ENCODE peak calls at places on chromosome 13, in eight cellular contexts. O is endodermal cell, S is heart left ventricle, U is Karpas-422, K is mammary epithelial cell, M is left ventricle myocardium inferior, V is lower lobe of right lung, G is adrenal gland. I is an unnamed sample.

GRCh38 chr13:110758195-110758594 is 44.7 kb downstream of the ING1 start:
- DNase-seq in O (no peak), S (no peak), U (no peak), K (peak; percentile 19), M (no peak), V (no peak), G (no peak), I (peak; percentile 30)

GRCh38 chr13:49791214-49791752 is 1.2 kb downstream of the KPNA3 start:
- DNase-seq in O (peak; percentile 69), S (no peak), U (peak; percentile 77), K (peak; percentile 32), M (no peak), V (no peak), G (no peak), I (peak; percentile 36)

GRCh38 chr13:36848228-36848982 is 29.4 kb downstream of the RFXAP start:
- DNase-seq in O (peak; percentile 60), S (no peak), U (peak; percentile 64), K (no peak), M (no peak), V (no peak), G (no peak), I (no peak)

GRCh38 chr13:110812111-110812868 is 98.8 kb downstream of the ING1 start:
- DNase-seq in O (peak; percentile 66), S (no peak), U (no peak), K (no peak), M (no peak), V (no peak), G (no peak), I (peak; percentile 36)

GRCh38 chr13:71629167-71629566 is 237.8 kb downstream of the DACH1 start:
- DNase-seq in O (no peak), S (no peak), U (no peak), K (no peak), M (no peak), V (no peak), G (no peak), I (no peak)

GRCh38 chr13:110629735-110630134 is 14.4 kb downstream of the NAXD start:
- DNase-seq in O (peak; percentile 26), S (no peak), U (no peak), K (no peak), M (no peak), V (no peak), G (no peak), I (no peak)

GRCh38 chr13:107339209-107339608 is 771.3 kb upstream of the ARGLU1 start:
- DNase-seq in O (no peak), S (no peak), U (no peak), K (no peak), M (no peak), V (no peak), G (no peak), I (peak; percentile 11)

GRCh38 chr13:51000058-51000457 is 90.5 kb downstream of the RNASEH2B start:
- DNase-seq in O (no peak), S (no peak), U (no peak), K (no peak), M (no peak), V (no peak), G (no peak), I (no peak)

GRCh38 chr13:102774596-102775375 is 1.2 kb upstream of the TEX30 start:
- DNase-seq in O (no peak), S (no peak), U (no peak), K (no peak), M (no peak), V (no peak), G (no peak), I (no peak)

GRCh38 chr13:26927511-26927910 is 166.9 kb upstream of the GPR12 start:
- DNase-seq in O (no peak), S (no peak), U (no peak), K (no peak), M (no peak), V (no peak), G (no peak), I (no peak)

GRCh38 chr13:101399365-101399764 is 16.9 kb downstream of the NALCN start:
- DNase-seq in O (no peak), S (no peak), U (no peak), K (peak; percentile 46), M (no peak), V (no peak), G (no peak), I (peak; percentile 23)

GRCh38 chr13:103009061-103009840 is 57.0 kb downstream of the SLC10A2 start:
- DNase-seq in O (no peak), S (no peak), U (no peak), K (no peak), M (no peak), V (no peak), G (no peak), I (peak; percentile 61)

GRCh38 chr13:99969934-99970760 is 1.4 kb downstream of the ZIC5 start:
- DNase-seq in O (peak; percentile 94), S (no peak), U (no peak), K (peak; percentile 27), M (no peak), V (no peak), G (no peak), I (no peak)

GRCh38 chr13:112714366-112714765 is 24.5 kb downstream of the ATP11A start:
- DNase-seq in O (no peak), S (no peak), U (no peak), K (no peak), M (no peak), V (no peak), G (no peak), I (no peak)

GRCh38 chr13:52925775-52926285 is 77.4 kb upstream of the PCDH8 start:
- DNase-seq in O (no peak), S (peak; percentile 78), U (no peak), K (peak; percentile 89), M (peak; percentile 56), V (no peak), G (peak; percentile 39), I (no peak)

GRCh38 chr13:95239293-95239692 is 62.0 kb downstream of the ABCC4 start:
- DNase-seq in O (no peak), S (no peak), U (peak; percentile 84), K (no peak), M (no peak), V (no peak), G (no peak), I (no peak)

GRCh38 chr13:23868521-23868920 is 20.7 kb downstream of the MIPEP start:
- DNase-seq in O (no peak), S (no peak), U (no peak), K (peak; percentile 84), M (no peak), V (no peak), G (no peak), I (peak; percentile 24)

GRCh38 chr13:108895220-108895704 is 265.9 kb downstream of the MYO16 start:
- DNase-seq in O (no peak), S (no peak), U (peak; percentile 79), K (peak; percentile 65), M (no peak), V (no peak), G (no peak), I (peak; percentile 85)

GRCh38 chr13:66137384-66137783 is 1092.8 kb downstream of the PCDH9 start:
- DNase-seq in O (no peak), S (no peak), U (peak; percentile 40), K (no peak), M (no peak), V (no peak), G (no peak), I (no peak)

GRCh38 chr13:73729046-73729445 is 405.2 kb downstream of the KLF12 start:
- DNase-seq in O (no peak), S (no peak), U (no peak), K (no peak), M (no peak), V (no peak), G (no peak), I (no peak)

GRCh38 chr13:29886446-29886845 is 36.0 kb upstream of the UBL3 start:
- DNase-seq in O (no peak), S (no peak), U (no peak), K (no peak), M (no peak), V (no peak), G (no peak), I (no peak)

GRCh38 chr13:98529171-98529570 is 47.7 kb downstream of the STK24 start:
- DNase-seq in O (no peak), S (no peak), U (no peak), K (no peak), M (no peak), V (no peak), G (peak; percentile 16), I (no peak)
- H3K4me1 ChIP-seq in O (peaks cover 14% of the 10 kb centered on the region), S (peaks cover 19% of the 10 kb centered on the region), U (peaks cover 23% of the 10 kb centered on the region), K (no peaks in the 10 kb centered on the region), M (peaks cover 89% of the 10 kb centered on the region), V (peaks cover 41% of the 10 kb centered on the region), G (peaks cover 6% of the 10 kb centered on the region), I (peaks cover 6% of the 10 kb centered on the region)

GRCh38 chr13:77323858-77324257 is 3.0 kb downstream of the MYCBP2 start:
- DNase-seq in O (no peak), S (no peak), U (no peak), K (no peak), M (no peak), V (no peak), G (no peak), I (no peak)
- H3K4me1 ChIP-seq in O (no peaks in the 10 kb centered on the region), S (peaks cover 26% of the 10 kb centered on the region), U (peaks cover 66% of the 10 kb centered on the region), K (peaks cover 16% of the 10 kb centered on the region), M (peaks cover 95% of the 10 kb centered on the region), V (peaks cover 53% of the 10 kb centered on the region), G (peaks cover 3% of the 10 kb centered on the region), I (peaks cover 66% of the 10 kb centered on the region)

DNA sequence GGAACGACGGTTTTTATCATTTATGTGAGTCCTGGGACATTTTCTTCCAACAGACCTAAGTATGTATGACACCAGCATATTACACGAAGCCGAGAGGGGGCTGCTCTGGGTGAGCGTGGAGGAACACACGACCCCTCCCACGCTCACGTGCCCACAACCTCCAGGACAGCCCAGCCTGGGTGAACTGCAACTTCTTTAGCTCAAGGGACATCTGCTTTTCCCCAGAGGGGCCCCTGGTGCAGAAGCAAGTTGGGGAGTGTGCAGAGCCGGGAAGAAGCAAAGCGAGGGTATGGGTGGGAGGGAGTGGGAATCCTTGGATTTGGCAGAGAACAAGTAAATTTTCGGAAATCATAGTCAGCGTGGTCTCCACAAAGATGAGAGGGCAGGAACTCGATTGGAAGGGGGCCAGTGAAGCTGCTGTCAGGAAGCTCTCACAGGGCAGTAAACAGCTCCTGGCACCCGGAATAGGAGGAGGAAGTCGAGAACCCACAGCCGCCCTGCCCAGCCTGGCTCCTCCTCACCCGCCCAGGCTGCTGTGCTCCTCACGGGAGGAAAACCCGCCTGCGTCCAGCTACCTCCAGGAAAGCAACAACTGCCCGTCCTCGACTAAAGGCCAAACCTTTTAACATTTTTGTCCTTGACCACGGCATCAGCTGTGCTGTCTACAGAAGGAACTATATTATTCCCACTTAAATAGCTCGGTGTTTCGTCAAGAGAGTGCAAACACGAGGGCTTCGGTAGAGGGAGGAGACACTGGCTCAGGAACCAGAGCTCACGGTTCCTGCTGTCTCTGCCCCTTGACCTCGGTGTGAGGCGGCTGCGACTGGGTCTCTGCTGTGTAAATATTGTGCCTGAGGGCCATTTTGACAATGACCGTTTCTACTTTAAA is 17.2 kb upstream of the CFAP97D2 start:
- DNase-seq in O (no peak), S (peak; percentile 63), U (no peak), K (no peak), M (peak; percentile 55), V (peak; percentile 78), G (peak; percentile 45), I (no peak)
- H3K4me1 ChIP-seq in O (no peaks in the 10 kb centered on the region), S (peaks cover 6% of the 10 kb centered on the region), U (no peaks in the 10 kb centered on the region), K (no peaks in the 10 kb centered on the region), M (peaks cover 21% of the 10 kb centered on the region), V (peaks cover 27% of the 10 kb centered on the region), G (no peaks in the 10 kb centered on the region), I (peaks cover 10% of the 10 kb centered on the region)

DNA sequence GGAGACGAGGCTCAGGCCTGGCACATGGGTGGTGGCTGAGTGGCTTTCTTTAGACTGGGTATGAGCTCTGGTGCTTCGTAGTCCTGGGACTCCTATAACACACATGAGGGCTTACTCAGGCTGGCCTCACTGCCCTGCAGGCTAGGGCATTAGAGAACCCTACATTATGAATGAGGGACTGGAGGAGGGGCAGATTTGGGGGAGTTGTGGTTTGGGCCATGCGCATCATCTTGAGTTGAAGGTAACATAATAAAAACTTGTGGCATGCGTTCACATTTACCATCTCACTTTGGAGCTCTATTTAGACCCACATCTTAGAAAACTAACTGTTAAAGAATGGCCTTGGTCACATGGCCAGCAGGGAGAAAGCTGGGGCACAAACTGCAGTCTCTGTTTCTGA is 54.2 kb downstream of the STARD13 start:
- DNase-seq in O (no peak), S (no peak), U (no peak), K (no peak), M (no peak), V (no peak), G (no peak), I (no peak)
- H3K4me1 ChIP-seq in O (peaks cover 3% of the 10 kb centered on the region), S (peaks cover 16% of the 10 kb centered on the region), U (peaks cover 6% of the 10 kb centered on the region), K (peaks cover 72% of the 10 kb centered on the region), M (peaks cover 99% of the 10 kb centered on the region), V (peaks cover 77% of the 10 kb centered on the region), G (peaks cover 21% of the 10 kb centered on the region), I (peaks cover 70% of the 10 kb centered on the region)

I was measured in adipocyte.